ENCODE peak calls at places on chromosome 20, in four cellular contexts. One of them, this sample, is unnamed. For H3K4me1, the result is how much of the 10 kb centered on the place peaks cover.

GRCh38 chr20:33688938-33689424 is 2.8 kb upstream of the E2F1 start:
- DNase-seq in endothelial cell of umbilical vein: peak
- DNase-seq in uterus: no peak
- DNase-seq in IMR-90: no peak
- DNase-seq in this sample: no peak

GRCh38 chr20:54350415-54350814 is 125.0 kb upstream of the DOK5 start:
- DNase-seq in uterus: no peak
- DNase-seq in endothelial cell of umbilical vein: no peak
- DNase-seq in IMR-90: peak
- DNase-seq in this sample: no peak

GRCh38 chr20:7770578-7770977 is 169.7 kb downstream of the HAO1 start:
- DNase-seq in IMR-90: no peak
- DNase-seq in uterus: no peak
- DNase-seq in endothelial cell of umbilical vein: peak
- DNase-seq in this sample: no peak

GRCh38 chr20:23588434-23589403 is 17.0 kb downstream of the CST9 start:
- DNase-seq in endothelial cell of umbilical vein: no peak
- DNase-seq in uterus: no peak
- DNase-seq in IMR-90: no peak
- DNase-seq in this sample: no peak

GRCh38 chr20:63457737-63458136 is 14.7 kb downstream of the KCNQ2 start:
- DNase-seq in IMR-90: no peak
- DNase-seq in endothelial cell of umbilical vein: no peak
- DNase-seq in uterus: no peak
- DNase-seq in this sample: no peak

GRCh38 chr20:57267158-57267821 is 849 bp upstream of the BMP7 start:
- DNase-seq in endothelial cell of umbilical vein: no peak
- DNase-seq in IMR-90: no peak
- DNase-seq in uterus: no peak
- DNase-seq in this sample: no peak

GRCh38 chr20:25258463-25258805 is 10.5 kb downstream of the PYGB start:
- DNase-seq in uterus: no peak
- DNase-seq in IMR-90: no peak
- DNase-seq in endothelial cell of umbilical vein: no peak
- DNase-seq in this sample: peak

GRCh38 chr20:53057579-53057978 is 85.4 kb downstream of the TSHZ2 start:
- DNase-seq in endothelial cell of umbilical vein: no peak
- DNase-seq in IMR-90: no peak
- DNase-seq in uterus: no peak
- DNase-seq in this sample: no peak

GRCh38 chr20:539848-540247 is 3.7 kb downstream of the CSNK2A1 start:
- DNase-seq in endothelial cell of umbilical vein: peak
- DNase-seq in IMR-90: peak
- DNase-seq in uterus: peak
- DNase-seq in this sample: no peak

GRCh38 chr20:40144581-40144980 is 544.5 kb downstream of the MAFB start:
- DNase-seq in endothelial cell of umbilical vein: no peak
- DNase-seq in uterus: no peak
- DNase-seq in IMR-90: no peak
- DNase-seq in this sample: no peak

GRCh38 chr20:41697861-41698559 is 79.8 kb upstream of the CHD6 start:
- DNase-seq in endothelial cell of umbilical vein: peak
- DNase-seq in uterus: no peak
- DNase-seq in IMR-90: peak
- DNase-seq in this sample: no peak

GRCh38 chr20:3172126-3172932 is 1.0 kb downstream of the LZTS3 start:
- DNase-seq in IMR-90: no peak
- DNase-seq in uterus: no peak
- DNase-seq in endothelial cell of umbilical vein: no peak
- DNase-seq in this sample: no peak

GRCh38 chr20:45735552-45735951 is 13.4 kb downstream of the SPINT4 start:
- DNase-seq in uterus: no peak
- DNase-seq in IMR-90: no peak
- DNase-seq in endothelial cell of umbilical vein: no peak
- DNase-seq in this sample: no peak

GRCh38 chr20:3071610-3072529 is at the start of gene OXT:
- DNase-seq in endothelial cell of umbilical vein: peak
- DNase-seq in IMR-90: no peak
- DNase-seq in uterus: no peak
- DNase-seq in this sample: no peak

GRCh38 chr20:58308680-58309527 is 611 bp upstream of the RAB22A start:
- DNase-seq in IMR-90: peak
- DNase-seq in uterus: peak
- DNase-seq in endothelial cell of umbilical vein: peak
- DNase-seq in this sample: peak

GRCh38 chr20:2984956-2985661 is 58.3 kb upstream of the GNRH2 start:
- DNase-seq in uterus: no peak
- DNase-seq in IMR-90: peak
- DNase-seq in endothelial cell of umbilical vein: peak
- DNase-seq in this sample: no peak

GRCh38 chr20:64036346-64037198 is 590 bp downstream of the C20orf204 start:
- DNase-seq in IMR-90: peak
- DNase-seq in endothelial cell of umbilical vein: no peak
- DNase-seq in uterus: no peak
- DNase-seq in this sample: no peak

GRCh38 chr20:5000263-5001173 is 792 bp downstream of the SLC23A2 start:
- DNase-seq in endothelial cell of umbilical vein: no peak
- DNase-seq in IMR-90: peak
- DNase-seq in uterus: peak
- DNase-seq in this sample: no peak

GRCh38 chr20:37845261-37845681 is 57.7 kb upstream of the VSTM2L start:
- DNase-seq in uterus: no peak
- DNase-seq in endothelial cell of umbilical vein: no peak
- DNase-seq in IMR-90: no peak
- DNase-seq in this sample: peak

GRCh38 chr20:19756756-19757486 is 1.1 kb upstream of the RIN2 start:
- DNase-seq in IMR-90: no peak
- DNase-seq in uterus: no peak
- DNase-seq in endothelial cell of umbilical vein: no peak
- DNase-seq in this sample: no peak

GRCh38 chr20:58743929-58744534 is 51.4 kb downstream of the NPEPL1 start:
- DNase-seq in uterus: no peak
- DNase-seq in endothelial cell of umbilical vein: no peak
- DNase-seq in IMR-90: no peak
- DNase-seq in this sample: no peak

GRCh38 chr20:12177657-12178293 is 260.1 kb downstream of the BTBD3 start:
- DNase-seq in uterus: no peak
- DNase-seq in IMR-90: no peak
- DNase-seq in endothelial cell of umbilical vein: no peak
- DNase-seq in this sample: no peak

GRCh38 chr20:37285664-37286374 is 3.6 kb upstream of the MANBAL start:
- DNase-seq in endothelial cell of umbilical vein: no peak
- DNase-seq in uterus: no peak
- DNase-seq in IMR-90: no peak
- DNase-seq in this sample: no peak

GRCh38 chr20:2688041-2688591 is 4.5 kb upstream of the EBF4 start:
- DNase-seq in endothelial cell of umbilical vein: peak
- DNase-seq in uterus: no peak
- DNase-seq in IMR-90: peak
- DNase-seq in this sample: no peak

GRCh38 chr20:17562804-17563305 is 7.0 kb upstream of the DSTN start:
- DNase-seq in endothelial cell of umbilical vein: peak
- DNase-seq in IMR-90: peak
- DNase-seq in uterus: no peak
- DNase-seq in this sample: no peak

GRCh38 chr20:42484335-42484734 is 705.4 kb downstream of the PTPRT start:
- DNase-seq in IMR-90: no peak
- DNase-seq in endothelial cell of umbilical vein: no peak
- DNase-seq in uterus: no peak
- DNase-seq in this sample: no peak

GRCh38 chr20:3134151-3134550 is 25.5 kb downstream of the FASTKD5 start:
- DNase-seq in endothelial cell of umbilical vein: no peak
- DNase-seq in uterus: no peak
- DNase-seq in IMR-90: peak
- DNase-seq in this sample: no peak

GRCh38 chr20:20358801-20359200 is 9.1 kb upstream of the INSM1 start:
- DNase-seq in endothelial cell of umbilical vein: no peak
- DNase-seq in IMR-90: no peak
- DNase-seq in uterus: no peak
- DNase-seq in this sample: no peak

GRCh38 chr20:60559462-60559861 is 601.2 kb downstream of the CDH26 start:
- DNase-seq in IMR-90: no peak
- DNase-seq in uterus: no peak
- DNase-seq in endothelial cell of umbilical vein: no peak
- DNase-seq in this sample: no peak

GRCh38 chr20:6212903-6213302 is 90.1 kb upstream of the FERMT1 start:
- DNase-seq in IMR-90: no peak
- DNase-seq in endothelial cell of umbilical vein: no peak
- DNase-seq in uterus: no peak
- DNase-seq in this sample: no peak

GRCh38 chr20:36676701-36677421 is 30.9 kb upstream of the SLA2 start:
- DNase-seq in IMR-90: no peak
- DNase-seq in uterus: no peak
- DNase-seq in endothelial cell of umbilical vein: no peak
- DNase-seq in this sample: no peak

GRCh38 chr20:10171864-10172751 is 46.5 kb upstream of the SNAP25 start:
- DNase-seq in IMR-90: peak
- DNase-seq in uterus: no peak
- DNase-seq in endothelial cell of umbilical vein: peak
- DNase-seq in this sample: no peak
- TF ChIP-seq POLR2A in IMR-90: no peak
- TF ChIP-seq POLR2A in uterus: no peak
- TF ChIP-seq POLR2A in endothelial cell of umbilical vein: no peak
- TF ChIP-seq POLR2A in this sample: no peak

GRCh38 chr20:51185861-51186260 is 163.0 kb upstream of the KCNG1 start:
- DNase-seq in uterus: no peak
- DNase-seq in endothelial cell of umbilical vein: no peak
- DNase-seq in IMR-90: no peak
- DNase-seq in this sample: no peak

GRCh38 chr20:51183443-51183842 is 160.5 kb upstream of the KCNG1 start:
- DNase-seq in uterus: no peak
- DNase-seq in endothelial cell of umbilical vein: no peak
- DNase-seq in IMR-90: no peak
- DNase-seq in this sample: no peak

GRCh38 chr20:51185277-51185676 is 162.4 kb upstream of the KCNG1 start:
- DNase-seq in uterus: no peak
- DNase-seq in endothelial cell of umbilical vein: no peak
- DNase-seq in IMR-90: no peak
- DNase-seq in this sample: no peak

GRCh38 chr20:51184289-51184688 is 161.4 kb upstream of the KCNG1 start:
- DNase-seq in IMR-90: peak
- DNase-seq in uterus: no peak
- DNase-seq in endothelial cell of umbilical vein: no peak
- DNase-seq in this sample: no peak

GRCh38 chr20:51182571-51182970 is 159.7 kb upstream of the KCNG1 start:
- DNase-seq in IMR-90: no peak
- DNase-seq in endothelial cell of umbilical vein: no peak
- DNase-seq in uterus: no peak
- DNase-seq in this sample: no peak
- H3K4me1 ChIP-seq in IMR-90: under half
- H3K4me1 ChIP-seq in endothelial cell of umbilical vein: under half
- H3K4me1 ChIP-seq in uterus: under half
- H3K4me1 ChIP-seq in this sample: under half

GRCh38 chr20:48623176-48623905 is 204.5 kb downstream of the PREX1 start:
- DNase-seq in endothelial cell of umbilical vein: no peak
- DNase-seq in IMR-90: no peak
- DNase-seq in uterus: no peak
- DNase-seq in this sample: no peak
- TF ChIP-seq POLR2A in endothelial cell of umbilical vein: no peak
- TF ChIP-seq POLR2A in IMR-90: no peak
- TF ChIP-seq POLR2A in uterus: no peak
- TF ChIP-seq POLR2A in this sample: no peak

DNA sequence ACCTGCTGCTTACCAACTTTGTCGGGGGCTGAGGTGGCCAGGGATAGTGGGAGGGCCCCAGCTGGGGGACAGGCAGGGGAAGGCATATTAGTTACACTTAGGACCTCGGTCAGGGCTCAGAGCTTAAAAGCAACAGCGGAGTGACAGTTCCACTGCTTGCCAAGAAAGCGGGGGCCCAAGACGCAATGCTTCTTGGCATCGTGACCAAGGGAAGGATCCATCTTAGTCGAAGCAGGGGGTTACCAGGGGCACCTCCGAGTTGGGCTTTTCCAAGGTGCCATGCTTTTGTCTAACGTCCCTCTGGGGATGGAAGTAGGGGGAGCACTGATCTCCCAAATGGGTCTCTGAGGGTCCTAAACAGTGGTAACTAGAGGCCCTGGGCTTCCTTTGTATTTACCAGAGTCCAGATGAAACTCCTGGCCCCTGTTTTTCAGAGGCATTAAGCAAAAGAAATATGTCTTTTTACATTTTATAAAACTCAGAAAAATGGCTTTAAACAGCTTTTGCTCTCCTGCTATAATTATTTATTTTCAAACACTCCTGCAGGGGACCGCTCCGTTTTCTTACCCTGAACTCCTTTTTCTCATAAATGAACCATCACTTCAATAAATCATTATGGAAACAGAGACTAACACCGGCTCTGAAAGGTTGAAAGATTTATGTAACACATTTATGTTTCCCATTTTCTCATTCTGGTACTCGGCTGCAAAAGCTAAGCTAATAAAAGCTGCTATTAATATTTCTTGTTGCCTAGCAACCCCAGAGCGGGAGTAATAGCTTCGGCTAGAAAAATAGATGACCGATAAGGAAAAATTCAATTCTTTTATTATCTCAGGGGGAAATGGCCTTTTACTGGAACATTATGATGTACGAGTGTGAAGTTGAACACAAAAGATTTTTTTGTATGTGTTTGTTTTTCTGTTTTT is 100.4 kb downstream of the TOX2 start:
- DNase-seq in IMR-90: no peak
- DNase-seq in uterus: peak
- DNase-seq in endothelial cell of umbilical vein: peak
- DNase-seq in this sample: no peak
- H3K4me1 ChIP-seq in IMR-90: under half
- H3K4me1 ChIP-seq in uterus: under half
- H3K4me1 ChIP-seq in endothelial cell of umbilical vein: under half
- H3K4me1 ChIP-seq in this sample: under half

GRCh38 chr20:35615667-35616464 is at the start of gene SPAG4:
- DNase-seq in uterus: peak
- DNase-seq in endothelial cell of umbilical vein: no peak
- DNase-seq in IMR-90: peak
- DNase-seq in this sample: peak
- TF ChIP-seq POLR2A in uterus: peak
- TF ChIP-seq POLR2A in endothelial cell of umbilical vein: no peak
- TF ChIP-seq POLR2A in IMR-90: peak
- TF ChIP-seq POLR2A in this sample: no peak